ENCODE peak calls at places on chromosomes 2 and 18, in ten cellular contexts. R, B, X, K, Q, G, F, Z, N and M are unnamed samples.
A peak's percentile ranks its signal among the peaks of the same experiment; 100 is the strongest.

GRCh38 chr18:5542393-5543035 is 1.3 kb downstream of the EPB41L3 start:
- DNase-seq in R (no peak), B (no peak), X (peak; percentile 58), K (no peak), Q (no peak), G (no peak), F (no peak), Z (no peak), N (no peak), M (no peak)

GRCh38 chr2:119377266-119377972 is 10.6 kb downstream of the DBI start:
- DNase-seq in R (no peak), B (no peak), X (no peak), K (no peak), Q (no peak), G (no peak), F (no peak), Z (no peak), N (no peak), M (no peak)

GRCh38 chr2:30453498-30453897 is 6.5 kb downstream of the LCLAT1 start:
- DNase-seq in R (no peak), B (no peak), X (no peak), K (no peak), Q (no peak), G (no peak), F (no peak), Z (no peak), N (no peak), M (no peak)

GRCh38 chr2:130375291-130376266 is 19.7 kb downstream of the PTPN18 start:
- DNase-seq in R (no peak), B (no peak), X (no peak), K (no peak), Q (no peak), G (no peak), F (no peak), Z (no peak), N (no peak), M (no peak)

GRCh38 chr2:21041462-21041861 is 2.4 kb downstream of the APOB start:
- DNase-seq in R (no peak), B (no peak), X (no peak), K (no peak), Q (no peak), G (no peak), F (no peak), Z (no peak), N (no peak), M (no peak)

GRCh38 chr2:160371251-160372009 is 122.2 kb downstream of the RBMS1 start:
- DNase-seq in R (no peak), B (no peak), X (no peak), K (no peak), Q (no peak), G (no peak), F (no peak), Z (no peak), N (no peak), M (no peak)

GRCh38 chr2:239956818-239957261 is 68.3 kb downstream of the NDUFA10 start:
- DNase-seq in R (no peak), B (no peak), X (no peak), K (no peak), Q (no peak), G (no peak), F (no peak), Z (no peak), N (peak; percentile 82), M (peak; percentile 66)

GRCh38 chr2:168181825-168182224 is 65.6 kb downstream of the STK39 start:
- DNase-seq in R (no peak), B (no peak), X (no peak), K (no peak), Q (no peak), G (no peak), F (no peak), Z (no peak), N (no peak), M (no peak)

GRCh38 chr2:46735108-46735691 is 180.4 kb downstream of the MCFD2 start:
- DNase-seq in R (no peak), B (no peak), X (no peak), K (no peak), Q (no peak), G (no peak), F (no peak), Z (no peak), N (no peak), M (peak; percentile 63)

GRCh38 chr2:207601774-207602173 is 23.4 kb downstream of the METTL21A start:
- DNase-seq in R (no peak), B (no peak), X (no peak), K (no peak), Q (no peak), G (no peak), F (no peak), Z (no peak), N (no peak), M (no peak)

GRCh38 chr2:137865954-137866540 is 98.2 kb upstream of the HNMT start:
- DNase-seq in R (peak; percentile 0), B (peak; percentile 36), X (peak; percentile 58), K (peak; percentile 24), Q (peak; percentile 43), G (peak; percentile 23), F (peak; percentile 18), Z (peak; percentile 22), N (no peak), M (peak; percentile 49)

GRCh38 chr18:58934933-58935577 is 70.4 kb downstream of the ZNF532 start:
- DNase-seq in R (no peak), B (no peak), X (no peak), K (no peak), Q (no peak), G (no peak), F (no peak), Z (no peak), N (no peak), M (no peak)

GRCh38 chr2:29080886-29081743 is 6.8 kb upstream of the PCARE start:
- DNase-seq in R (no peak), B (no peak), X (no peak), K (no peak), Q (no peak), G (no peak), F (no peak), Z (no peak), N (no peak), M (no peak)

GRCh38 chr2:159617651-159618050 is 1.3 kb upstream of the BAZ2B start:
- DNase-seq in R (no peak), B (no peak), X (no peak), K (peak; percentile 36), Q (no peak), G (no peak), F (no peak), Z (no peak), N (peak; percentile 45), M (peak; percentile 80)

GRCh38 chr2:241088791-241089732 is 13.0 kb downstream of the MTERF4 start:
- DNase-seq in R (no peak), B (no peak), X (no peak), K (no peak), Q (no peak), G (no peak), F (no peak), Z (peak; percentile 49), N (no peak), M (no peak)

GRCh38 chr2:44553456-44553855 is 191.7 kb downstream of the CAMKMT start:
- DNase-seq in R (peak; percentile 60), B (no peak), X (no peak), K (no peak), Q (no peak), G (no peak), F (no peak), Z (no peak), N (no peak), M (no peak)

GRCh38 chr2:71269511-71270090 is 42.7 kb upstream of the PAIP2B start:
- DNase-seq in R (no peak), B (no peak), X (no peak), K (no peak), Q (no peak), G (no peak), F (no peak), Z (no peak), N (no peak), M (no peak)